ENCODE peak calls at places on chromosomes 7 and 10, in four cellular contexts. P is endothelial cell of umbilical vein, M is GM12878, R is H1. B is an unnamed sample. For H3K36me3, the result is how much of the 10 kb centered on the place peaks cover.

GRCh38 chr10:71980181-71981023 is 16.2 kb downstream of the CHST3 start:
- DNase-seq in R (no peak), P (peak), M (no peak), B (no peak)

GRCh38 chr10:102919237-102919959 is 1.3 kb downstream of the CNNM2 start:
- DNase-seq in R (no peak), P (peak), M (no peak), B (no peak)

GRCh38 chr7:132930881-132931280 is 151.0 kb downstream of the CHCHD3 start:
- DNase-seq in M (no peak), P (peak), R (no peak), B (no peak)

GRCh38 chr7:30348083-30348560 is 63.7 kb downstream of the ZNRF2 start:
- DNase-seq in R (no peak), P (peak), M (peak), B (peak)

GRCh38 chr7:112214887-112215286 is 8.4 kb downstream of the ZNF277 start:
- DNase-seq in P (no peak), M (no peak), R (no peak), B (no peak)

GRCh38 chr7:69683002-69683401 is 84.7 kb downstream of the AUTS2 start:
- DNase-seq in M (no peak), R (no peak), P (no peak), B (no peak)

GRCh38 chr10:124239666-124240065 is 146.3 kb upstream of the CHST15 start:
- DNase-seq in P (no peak), R (no peak), M (no peak), B (no peak)

GRCh38 chr7:27697861-27698430 is 35.3 kb upstream of the HIBADH start:
- DNase-seq in M (peak), R (no peak), P (peak), B (no peak)

GRCh38 chr7:157661611-157661975 is 324.8 kb downstream of the DNAJB6 start:
- DNase-seq in M (no peak), P (no peak), R (no peak), B (no peak)

GRCh38 chr7:149161241-149161848 is 14.1 kb downstream of the ZNF398 start:
- DNase-seq in M (no peak), R (no peak), P (peak), B (no peak)

DNA sequence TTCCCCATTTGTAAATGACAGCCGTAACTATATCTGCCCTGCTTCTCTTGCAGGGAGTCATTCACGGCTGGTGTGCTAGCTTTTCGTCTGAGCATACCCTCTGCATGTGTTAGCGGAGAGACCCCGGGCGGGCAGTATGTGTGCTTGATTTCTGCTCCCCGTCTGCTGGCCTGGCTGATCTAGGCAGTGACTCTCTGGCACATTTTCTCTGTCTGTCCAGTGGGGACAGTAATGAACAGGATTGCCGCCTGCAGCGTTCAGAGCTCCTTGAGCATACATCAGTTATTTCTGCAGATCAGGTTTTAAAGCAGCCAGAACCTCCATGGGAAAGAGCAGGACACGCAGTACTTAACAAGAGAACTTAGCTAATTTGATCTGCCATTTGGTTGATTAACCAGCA is 242.5 kb downstream of the CELF2 start:
- DNase-seq in P (no peak), R (no peak), M (no peak), B (no peak)
- TF ChIP-seq EZH2 in P (no peak), R (no peak), M (no peak), B (no peak)

GRCh38 chr7:100428967-100429636 is 529 bp upstream of the MEPCE start:
- DNase-seq in R (peak), M (peak), P (peak), B (peak)
- TF ChIP-seq POLR2AphosphoS5 in R (peak), M (peak), P (peak), B (peak)

GRCh38 chr7:44982535-44982923 is 3.7 kb upstream of the MYO1G start:
- DNase-seq in R (no peak), P (no peak), M (no peak), B (no peak)
- H3K36me3 ChIP-seq in R (under half), P (under half), M (under half), B (half or more)

GRCh38 chr10:132783865-132784581 is 1.9 kb downstream of the NKX6-2 start:
- DNase-seq in R (no peak), P (no peak), M (no peak), B (no peak)
- TF ChIP-seq EZH2 in R (peak), P (peak), M (no peak), B (no peak)

DNA sequence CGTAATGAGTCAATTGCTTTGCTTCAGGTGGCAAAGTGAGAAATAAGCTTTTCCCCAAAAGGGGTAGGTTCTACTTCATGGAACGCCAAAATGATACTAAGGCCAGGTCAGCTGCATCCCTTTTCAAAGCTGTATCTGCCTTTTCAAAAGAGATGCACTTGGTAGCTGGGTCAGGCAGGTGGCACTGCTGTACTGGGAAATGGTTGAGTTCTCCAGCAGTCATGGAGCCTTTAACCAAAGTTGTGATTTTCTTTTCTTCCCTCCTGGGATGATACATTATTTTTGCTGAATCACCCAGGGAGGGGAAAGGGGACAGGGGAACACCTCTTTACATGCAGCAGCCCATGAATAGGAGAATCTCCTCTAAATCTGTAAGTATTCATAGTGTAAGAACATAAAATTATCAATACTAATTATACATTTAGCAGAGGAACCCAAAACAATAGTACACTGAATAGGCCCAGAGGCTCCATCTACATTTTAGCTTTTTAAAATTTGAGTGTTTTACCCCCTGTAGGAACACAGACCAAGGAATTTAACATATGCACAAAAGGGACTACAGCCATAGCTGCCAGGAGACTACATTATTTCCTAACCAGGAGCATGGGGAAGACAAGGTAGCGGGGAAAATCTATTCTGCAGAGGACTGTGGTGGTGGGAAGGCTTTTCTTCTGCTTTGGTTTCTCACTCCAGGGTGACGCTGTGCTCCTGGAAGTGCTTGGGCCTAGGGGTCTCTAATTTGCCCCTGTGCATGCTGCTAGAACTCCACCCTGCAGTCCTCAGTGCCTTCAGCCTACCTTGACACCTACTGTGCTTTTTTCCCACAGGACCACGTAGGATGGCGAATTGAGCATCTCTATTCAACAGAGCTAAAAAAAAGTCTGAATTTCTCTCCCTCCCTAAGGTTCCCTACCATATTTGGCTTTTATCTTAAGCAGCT is 6.4 kb upstream of the GPR22 start:
- DNase-seq in R (peak), P (peak), M (peak), B (peak)
- TF ChIP-seq POLR2AphosphoS5 in R (no peak), P (no peak), M (no peak), B (no peak)

GRCh38 chr7:44646176-44646920 is 39.9 kb downstream of the OGDH start:
- DNase-seq in M (no peak), P (no peak), R (no peak), B (no peak)
- H3K36me3 ChIP-seq in M (under half), P (under half), R (under half), B (under half)

GRCh38 chr10:43229208-43230061 is 37.4 kb downstream of the RASGEF1A start:
- DNase-seq in R (no peak), P (no peak), M (no peak), B (no peak)
- TF ChIP-seq EZH2 in R (peak), P (peak), M (no peak), B (no peak)

GRCh38 chr7:6446977-6447588 is 671 bp downstream of the DAGLB start:
- DNase-seq in M (no peak), R (no peak), P (peak), B (peak)
- TF ChIP-seq POLR2AphosphoS5 in M (no peak), R (no peak), P (no peak), B (no peak)

GRCh38 chr7:84106291-84106690 is 88.3 kb downstream of the SEMA3A start:
- DNase-seq in M (no peak), P (no peak), R (no peak), B (no peak)
- H3K36me3 ChIP-seq in M (under half), P (under half), R (under half), B (under half)

GRCh38 chr7:96998765-96999164 is 6.6 kb upstream of the DLX6 start:
- DNase-seq in P (no peak), R (no peak), M (no peak), B (no peak)
- TF ChIP-seq EZH2 in P (peak), R (peak), M (no peak), B (no peak)

B was measured in SK-N-MC.